ENCODE peak calls at places on chromosomes 6 and 20, in nine cellular contexts. One of them, this sample, is unnamed. For H3K4me1, the result is how much of the 10 kb centered on the place peaks cover.

GRCh38 chr6:27297857-27298730 is 14.0 kb downstream of the POM121L2 start:
- DNase-seq in H1: peak
- DNase-seq in stomach: no peak
- DNase-seq in A549: no peak
- DNase-seq in ovary: no peak
- DNase-seq in upper lobe of left lung: no peak
- DNase-seq in GM12878: no peak
- DNase-seq in K562: peak
- DNase-seq in tibial nerve: no peak
- DNase-seq in this sample: no peak

GRCh38 chr20:48773837-48774418 is 53.9 kb downstream of the PREX1 start:
- DNase-seq in H1: no peak
- DNase-seq in stomach: no peak
- DNase-seq in A549: no peak
- DNase-seq in ovary: no peak
- DNase-seq in upper lobe of left lung: peak
- DNase-seq in GM12878: no peak
- DNase-seq in K562: no peak
- DNase-seq in tibial nerve: no peak
- DNase-seq in this sample: no peak

GRCh38 chr6:130503146-130503545 is 137.3 kb downstream of the TMEM200A start:
- DNase-seq in H1: no peak
- DNase-seq in stomach: no peak
- DNase-seq in A549: no peak
- DNase-seq in ovary: no peak
- DNase-seq in upper lobe of left lung: no peak
- DNase-seq in GM12878: no peak
- DNase-seq in K562: no peak
- DNase-seq in tibial nerve: peak
- DNase-seq in this sample: no peak

GRCh38 chr6:141483561-141484061 is 649.1 kb upstream of the GJE1 start:
- DNase-seq in H1: no peak
- DNase-seq in stomach: no peak
- DNase-seq in A549: peak
- DNase-seq in ovary: no peak
- DNase-seq in upper lobe of left lung: no peak
- DNase-seq in GM12878: peak
- DNase-seq in K562: no peak
- DNase-seq in tibial nerve: no peak
- DNase-seq in this sample: no peak

GRCh38 chr20:47761478-47762047 is 23.7 kb downstream of the SULF2 start:
- DNase-seq in H1: no peak
- DNase-seq in stomach: no peak
- DNase-seq in A549: no peak
- DNase-seq in ovary: no peak
- DNase-seq in upper lobe of left lung: no peak
- DNase-seq in GM12878: no peak
- DNase-seq in K562: no peak
- DNase-seq in tibial nerve: no peak
- DNase-seq in this sample: no peak

GRCh38 chr20:31494131-31494530 is 19.0 kb downstream of the REM1 start:
- DNase-seq in H1: peak
- DNase-seq in stomach: no peak
- DNase-seq in A549: peak
- DNase-seq in ovary: no peak
- DNase-seq in upper lobe of left lung: no peak
- DNase-seq in GM12878: no peak
- DNase-seq in K562: peak
- DNase-seq in tibial nerve: no peak
- DNase-seq in this sample: no peak

GRCh38 chr6:84119277-84119676 is 85.7 kb downstream of the MRAP2 start:
- DNase-seq in H1: no peak
- DNase-seq in stomach: no peak
- DNase-seq in A549: no peak
- DNase-seq in ovary: no peak
- DNase-seq in upper lobe of left lung: no peak
- DNase-seq in GM12878: no peak
- DNase-seq in K562: no peak
- DNase-seq in tibial nerve: no peak
- DNase-seq in this sample: no peak

GRCh38 chr6:77290798-77291197 is 172.5 kb downstream of the HTR1B start:
- DNase-seq in H1: no peak
- DNase-seq in stomach: no peak
- DNase-seq in A549: no peak
- DNase-seq in ovary: no peak
- DNase-seq in upper lobe of left lung: no peak
- DNase-seq in GM12878: no peak
- DNase-seq in K562: no peak
- DNase-seq in tibial nerve: no peak
- DNase-seq in this sample: no peak

GRCh38 chr6:92810913-92811312 is 608.4 kb downstream of the EPHA7 start:
- DNase-seq in H1: peak
- DNase-seq in stomach: no peak
- DNase-seq in A549: no peak
- DNase-seq in ovary: no peak
- DNase-seq in upper lobe of left lung: no peak
- DNase-seq in GM12878: peak
- DNase-seq in K562: peak
- DNase-seq in tibial nerve: no peak
- DNase-seq in this sample: no peak

GRCh38 chr6:18260448-18261106 is 3.8 kb downstream of the DEK start:
- DNase-seq in H1: no peak
- DNase-seq in stomach: no peak
- DNase-seq in A549: no peak
- DNase-seq in ovary: no peak
- DNase-seq in upper lobe of left lung: peak
- DNase-seq in GM12878: peak
- DNase-seq in K562: no peak
- DNase-seq in tibial nerve: no peak
- DNase-seq in this sample: no peak

GRCh38 chr6:17816921-17817611 is 110.3 kb upstream of the NUP153 start:
- DNase-seq in H1: no peak
- DNase-seq in stomach: no peak
- DNase-seq in A549: peak
- DNase-seq in ovary: no peak
- DNase-seq in upper lobe of left lung: no peak
- DNase-seq in GM12878: no peak
- DNase-seq in K562: no peak
- DNase-seq in tibial nerve: no peak
- DNase-seq in this sample: no peak

GRCh38 chr6:63236398-63236817 is 25.1 kb downstream of the FKBP1C start:
- DNase-seq in H1: no peak
- DNase-seq in stomach: no peak
- DNase-seq in A549: no peak
- DNase-seq in ovary: no peak
- DNase-seq in upper lobe of left lung: no peak
- DNase-seq in GM12878: peak
- DNase-seq in K562: no peak
- DNase-seq in tibial nerve: no peak
- DNase-seq in this sample: no peak

GRCh38 chr6:99592900-99593299 is 13.7 kb upstream of the PRDM13 start:
- DNase-seq in H1: no peak
- DNase-seq in stomach: no peak
- DNase-seq in A549: no peak
- DNase-seq in ovary: no peak
- DNase-seq in upper lobe of left lung: no peak
- DNase-seq in GM12878: no peak
- DNase-seq in K562: no peak
- DNase-seq in tibial nerve: no peak
- DNase-seq in this sample: peak

GRCh38 chr6:39847216-39847615 is 55.0 kb downstream of the DAAM2 start:
- DNase-seq in H1: no peak
- DNase-seq in stomach: peak
- DNase-seq in A549: no peak
- DNase-seq in ovary: peak
- DNase-seq in upper lobe of left lung: no peak
- DNase-seq in GM12878: no peak
- DNase-seq in K562: no peak
- DNase-seq in tibial nerve: no peak
- DNase-seq in this sample: no peak

GRCh38 chr6:40755749-40756452 is 168.7 kb upstream of the LRFN2 start:
- DNase-seq in H1: no peak
- DNase-seq in stomach: no peak
- DNase-seq in A549: no peak
- DNase-seq in ovary: no peak
- DNase-seq in upper lobe of left lung: no peak
- DNase-seq in GM12878: peak
- DNase-seq in K562: no peak
- DNase-seq in tibial nerve: no peak
- DNase-seq in this sample: no peak

GRCh38 chr6:93318127-93318526 is 101.2 kb downstream of the EPHA7 start:
- DNase-seq in H1: no peak
- DNase-seq in stomach: no peak
- DNase-seq in A549: no peak
- DNase-seq in ovary: no peak
- DNase-seq in upper lobe of left lung: no peak
- DNase-seq in GM12878: no peak
- DNase-seq in K562: no peak
- DNase-seq in tibial nerve: no peak
- DNase-seq in this sample: no peak

GRCh38 chr6:10759884-10760329 is 12.3 kb downstream of the TMEM14B start:
- DNase-seq in H1: no peak
- DNase-seq in stomach: no peak
- DNase-seq in A549: peak
- DNase-seq in ovary: peak
- DNase-seq in upper lobe of left lung: no peak
- DNase-seq in GM12878: no peak
- DNase-seq in K562: peak
- DNase-seq in tibial nerve: no peak
- DNase-seq in this sample: no peak

DNA sequence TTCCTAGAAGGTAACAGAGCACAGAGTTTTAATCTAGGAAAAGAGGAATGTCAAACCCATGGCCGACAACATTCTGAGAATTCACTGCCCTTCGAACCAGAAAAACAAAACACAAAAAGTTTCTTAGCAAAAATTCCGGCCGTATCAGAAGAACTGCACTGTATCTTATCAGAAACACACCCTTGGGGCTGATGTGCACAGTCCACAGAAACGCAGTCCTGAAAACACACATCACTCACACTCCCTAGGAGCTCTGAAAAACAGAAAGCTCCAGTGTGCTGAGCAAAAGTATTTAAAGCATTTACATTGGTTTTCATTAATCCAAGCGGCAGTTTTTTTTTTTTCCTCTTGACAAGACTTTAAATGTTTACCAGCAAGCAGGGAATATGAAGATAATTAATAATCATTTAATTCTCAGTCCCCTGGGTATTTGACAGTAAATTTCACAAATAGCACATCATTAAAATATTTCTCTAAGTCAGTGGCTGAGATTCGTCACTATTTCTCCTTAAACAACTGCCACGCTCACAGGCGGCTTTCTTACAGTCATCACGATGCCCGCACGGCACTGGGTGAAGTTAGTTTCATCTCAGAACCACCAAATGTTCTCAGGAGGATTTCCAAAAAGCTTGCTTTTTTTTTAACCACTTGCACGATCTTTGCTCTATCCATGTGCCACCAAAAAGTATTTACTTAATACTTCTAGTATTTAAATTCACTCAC is 13.3 kb downstream of the NFATC2 start:
- DNase-seq in H1: no peak
- DNase-seq in stomach: no peak
- DNase-seq in A549: no peak
- DNase-seq in ovary: no peak
- DNase-seq in upper lobe of left lung: no peak
- DNase-seq in GM12878: no peak
- DNase-seq in K562: peak
- DNase-seq in tibial nerve: no peak
- DNase-seq in this sample: no peak
- TF ChIP-seq EP300 in H1: no peak
- TF ChIP-seq EP300 in stomach: no peak
- TF ChIP-seq EP300 in A549: no peak
- TF ChIP-seq EP300 in ovary: no peak
- TF ChIP-seq EP300 in upper lobe of left lung: no peak
- TF ChIP-seq EP300 in GM12878: no peak
- TF ChIP-seq EP300 in K562: no peak
- TF ChIP-seq EP300 in tibial nerve: no peak
- TF ChIP-seq EP300 in this sample: no peak

GRCh38 chr6:16334671-16335070 is 96.3 kb downstream of the GMPR start:
- DNase-seq in H1: no peak
- DNase-seq in stomach: no peak
- DNase-seq in A549: peak
- DNase-seq in ovary: peak
- DNase-seq in upper lobe of left lung: peak
- DNase-seq in GM12878: no peak
- DNase-seq in K562: no peak
- DNase-seq in tibial nerve: peak
- DNase-seq in this sample: no peak
- H3K4me1 ChIP-seq in H1: under half
- H3K4me1 ChIP-seq in stomach: under half
- H3K4me1 ChIP-seq in A549: half or more
- H3K4me1 ChIP-seq in ovary: under half
- H3K4me1 ChIP-seq in upper lobe of left lung: half or more
- H3K4me1 ChIP-seq in GM12878: under half
- H3K4me1 ChIP-seq in K562: under half
- H3K4me1 ChIP-seq in tibial nerve: under half
- H3K4me1 ChIP-seq in this sample: half or more

GRCh38 chr6:161489626-161490306 is 215.9 kb upstream of the AGPAT4 start:
- DNase-seq in H1: no peak
- DNase-seq in stomach: no peak
- DNase-seq in A549: no peak
- DNase-seq in ovary: no peak
- DNase-seq in upper lobe of left lung: no peak
- DNase-seq in GM12878: no peak
- DNase-seq in K562: no peak
- DNase-seq in tibial nerve: no peak
- DNase-seq in this sample: no peak
- TF ChIP-seq EP300 in H1: no peak
- TF ChIP-seq EP300 in stomach: no peak
- TF ChIP-seq EP300 in A549: no peak
- TF ChIP-seq EP300 in ovary: no peak
- TF ChIP-seq EP300 in upper lobe of left lung: no peak
- TF ChIP-seq EP300 in GM12878: no peak
- TF ChIP-seq EP300 in K562: no peak
- TF ChIP-seq EP300 in tibial nerve: no peak
- TF ChIP-seq EP300 in this sample: no peak

GRCh38 chr20:33828912-33829560 is 17.9 kb downstream of the CHMP4B start:
- DNase-seq in H1: no peak
- DNase-seq in stomach: no peak
- DNase-seq in A549: no peak
- DNase-seq in ovary: no peak
- DNase-seq in upper lobe of left lung: no peak
- DNase-seq in GM12878: no peak
- DNase-seq in K562: no peak
- DNase-seq in tibial nerve: no peak
- DNase-seq in this sample: no peak
- H3K4me1 ChIP-seq in H1: under half
- H3K4me1 ChIP-seq in stomach: half or more
- H3K4me1 ChIP-seq in A549: under half
- H3K4me1 ChIP-seq in ovary: half or more
- H3K4me1 ChIP-seq in upper lobe of left lung: half or more
- H3K4me1 ChIP-seq in GM12878: under half
- H3K4me1 ChIP-seq in K562: under half
- H3K4me1 ChIP-seq in tibial nerve: under half
- H3K4me1 ChIP-seq in this sample: half or more